ENCODE peak calls at places on chromosomes 16 and 17, in four cellular contexts. G, C, D and A are unnamed samples. For H3K4me1, the result is how much of the 10 kb centered on the place peaks cover.

GRCh38 chr17:83124871-83125514 is 45.6 kb downstream of the METRNL start:
- DNase-seq in G (no peak), C (no peak), D (no peak), A (peak)

GRCh38 chr16:12239953-12240485 is 263.5 kb downstream of the SNX29 start:
- DNase-seq in G (no peak), C (no peak), D (no peak), A (peak)

GRCh38 chr17:37273419-37274051 is 102.2 kb upstream of the C17orf78 start:
- DNase-seq in G (no peak), C (no peak), D (peak), A (no peak)

GRCh38 chr17:28684963-28685362 is 23.0 kb downstream of the SUPT6H start:
- DNase-seq in G (no peak), C (no peak), D (no peak), A (no peak)

GRCh38 chr16:4529085-4530060 is 9.2 kb downstream of the CDIP1 start:
- DNase-seq in G (no peak), C (peak), D (no peak), A (peak)

GRCh38 chr16:69413045-69413664 is 11.3 kb upstream of the CYB5B start:
- DNase-seq in G (no peak), C (no peak), D (no peak), A (no peak)

GRCh38 chr16:12590963-12591362 is 212.7 kb downstream of the CPPED1 start:
- DNase-seq in G (no peak), C (no peak), D (no peak), A (no peak)

GRCh38 chr17:62206550-62206949 is 141.5 kb upstream of the MED13 start:
- DNase-seq in G (no peak), C (no peak), D (no peak), A (no peak)

GRCh38 chr17:38578229-38578628 is 27.5 kb downstream of the SRCIN1 start:
- DNase-seq in G (no peak), C (no peak), D (no peak), A (no peak)

GRCh38 chr16:27321013-27321960 is 7.5 kb downstream of the IL4R start:
- DNase-seq in G (no peak), C (no peak), D (no peak), A (peak)

GRCh38 chr17:77281904-77282367 is 141.2 kb downstream of the SEC14L1 start:
- DNase-seq in G (no peak), C (peak), D (no peak), A (peak)

GRCh38 chr16:17364319-17365210 is 106.2 kb downstream of the XYLT1 start:
- DNase-seq in G (no peak), C (no peak), D (no peak), A (peak)

GRCh38 chr16:13070268-13070667 is 168.9 kb downstream of the SHISA9 start:
- DNase-seq in G (peak), C (no peak), D (no peak), A (no peak)

GRCh38 chr17:82804442-82805191 is 35.2 kb downstream of the ZNF750 start:
- DNase-seq in G (no peak), C (no peak), D (no peak), A (peak)

GRCh38 chr16:64276646-64277045 is 845.2 kb downstream of the CDH11 start:
- DNase-seq in G (no peak), C (no peak), D (no peak), A (no peak)

GRCh38 chr17:9268546-9268945 is 247.2 kb downstream of the NTN1 start:
- DNase-seq in G (no peak), C (no peak), D (no peak), A (no peak)

GRCh38 chr17:50593321-50593720 is 32.8 kb downstream of the CACNA1G start:
- DNase-seq in G (peak), C (no peak), D (no peak), A (no peak)

GRCh38 chr17:81726004-81726403 is 13.9 kb downstream of the SLC25A10 start:
- DNase-seq in G (no peak), C (no peak), D (no peak), A (no peak)

GRCh38 chr17:13544292-13544691 is 57.4 kb downstream of the HS3ST3A1 start:
- DNase-seq in G (no peak), C (no peak), D (no peak), A (peak)

GRCh38 chr17:31216053-31216751 is 80.8 kb downstream of the OMG start:
- DNase-seq in G (peak), C (peak), D (no peak), A (peak)

GRCh38 chr17:37299257-37299985 is 76.4 kb upstream of the C17orf78 start:
- DNase-seq in G (peak), C (no peak), D (no peak), A (peak)

GRCh38 chr16:56815721-56816120 is 49.3 kb upstream of the SLC12A3 start:
- DNase-seq in G (no peak), C (no peak), D (no peak), A (no peak)

GRCh38 chr16:55329791-55330190 is 5.8 kb downstream of the IRX6 start:
- DNase-seq in G (no peak), C (no peak), D (no peak), A (no peak)

GRCh38 chr16:27561216-27561615 is 11.3 kb downstream of the KATNIP start:
- DNase-seq in G (no peak), C (no peak), D (no peak), A (no peak)

GRCh38 chr17:65131946-65132345 is 5.2 kb upstream of the RGS9 start:
- DNase-seq in G (no peak), C (no peak), D (no peak), A (peak)

GRCh38 chr17:50260501-50260911 is 13.8 kb upstream of the TMEM92 start:
- DNase-seq in G (no peak), C (no peak), D (no peak), A (peak)

GRCh38 chr17:28925912-28926365 is 23.1 kb upstream of the DHRS13 start:
- DNase-seq in G (no peak), C (peak), D (no peak), A (peak)

GRCh38 chr17:82734987-82735866 is at the start of gene FN3K:
- DNase-seq in G (peak), C (no peak), D (peak), A (peak)

GRCh38 chr16:19771796-19772195 is 53.7 kb downstream of the IQCK start:
- DNase-seq in G (no peak), C (no peak), D (no peak), A (no peak)

GRCh38 chr16:4586297-4586696 is 28.4 kb downstream of the UBALD1 start:
- DNase-seq in G (no peak), C (no peak), D (no peak), A (peak)

GRCh38 chr17:31494259-31495048 is 103.0 kb downstream of the RAB11FIP4 start:
- DNase-seq in G (no peak), C (no peak), D (no peak), A (peak)

GRCh38 chr17:75504347-75505151 is 10.8 kb downstream of the CASKIN2 start:
- DNase-seq in G (no peak), C (peak), D (peak), A (peak)

GRCh38 chr17:9291912-9292562 is 270.7 kb downstream of the NTN1 start:
- DNase-seq in G (no peak), C (no peak), D (peak), A (peak)

GRCh38 chr17:68462381-68463210 is 5.3 kb upstream of the WIPI1 start:
- DNase-seq in G (peak), C (peak), D (peak), A (peak)

GRCh38 chr17:74454197-74455024 is 12.0 kb upstream of the CD300A start:
- DNase-seq in G (peak), C (no peak), D (no peak), A (peak)

GRCh38 chr16:17245727-17246576 is 224.8 kb downstream of the XYLT1 start:
- DNase-seq in G (no peak), C (no peak), D (no peak), A (no peak)

DNA sequence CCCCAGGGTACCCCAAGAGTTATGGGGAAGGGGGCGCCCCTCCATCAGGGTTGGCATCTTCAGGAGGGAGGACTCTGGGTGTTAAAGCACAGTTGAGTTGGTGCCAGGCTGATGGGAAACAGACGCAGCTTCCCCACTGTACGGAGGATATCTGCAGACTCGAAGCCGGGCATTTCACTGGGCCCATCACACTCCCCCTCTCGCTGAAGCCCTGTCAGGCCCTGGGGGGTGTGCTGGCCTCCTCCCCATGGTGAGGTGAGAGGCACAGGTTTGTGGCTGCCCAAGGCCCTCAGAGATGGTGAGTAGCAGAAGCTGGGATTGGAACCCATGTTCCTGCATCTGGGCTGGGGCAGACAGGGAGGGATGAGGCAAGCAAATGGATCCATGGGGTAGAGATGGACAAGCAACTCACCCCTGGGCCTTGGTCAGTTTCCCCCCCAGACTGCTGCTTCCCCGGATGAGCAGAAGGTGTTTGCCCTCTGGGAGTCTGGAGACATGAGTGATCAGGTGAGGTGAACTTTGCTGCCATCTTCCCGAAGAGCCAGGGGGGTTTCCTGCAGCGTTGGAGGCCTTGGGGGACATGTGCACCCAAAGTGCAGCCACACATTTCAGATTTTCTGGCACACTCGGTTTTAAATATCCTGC is 31.0 kb downstream of the POLR3E start:
- DNase-seq in G (no peak), C (no peak), D (no peak), A (peak)
- H3K4me1 ChIP-seq in G (under half), C (under half), D (under half), A (under half)

GRCh38 chr17:2277430-2278170 is 26.0 kb downstream of the SMG6 start:
- DNase-seq in G (no peak), C (no peak), D (no peak), A (no peak)

GRCh38 chr17:2279707-2280106 is 23.9 kb downstream of the SMG6 start:
- DNase-seq in G (no peak), C (no peak), D (no peak), A (no peak)

GRCh38 chr17:2274414-2274813 is 29.2 kb downstream of the SMG6 start:
- DNase-seq in G (no peak), C (no peak), D (no peak), A (no peak)

GRCh38 chr17:2271985-2272702 is 31.4 kb downstream of the SMG6 start:
- DNase-seq in G (no peak), C (no peak), D (no peak), A (no peak)

DNA sequence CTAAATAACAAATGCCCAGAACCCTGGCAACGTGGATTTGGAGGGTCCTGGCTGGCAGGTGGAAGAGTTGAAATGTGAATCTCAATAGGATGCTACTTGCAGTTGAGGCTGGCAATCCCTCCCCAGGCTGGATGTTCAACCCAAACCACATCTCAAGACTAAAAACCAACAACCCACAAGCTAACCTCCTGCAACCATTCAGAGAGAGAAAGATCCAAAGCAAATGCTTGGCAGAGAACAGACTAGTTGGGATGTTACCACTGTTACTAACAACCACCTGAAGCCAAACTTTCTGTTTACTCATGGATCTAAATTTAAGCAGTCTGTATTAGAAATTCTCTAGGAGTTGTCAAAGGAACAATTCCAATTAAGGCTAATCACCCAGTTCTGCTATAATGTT is 27.9 kb downstream of the SMG6 start:
- DNase-seq in G (no peak), C (no peak), D (no peak), A (no peak)
- H3K4me2 ChIP-seq in G (no peak), C (no peak), D (no peak), A (no peak)

GRCh38 chr17:47993031-47993546 is 22.2 kb downstream of the CDK5RAP3 start:
- DNase-seq in G (no peak), C (no peak), D (no peak), A (peak)
- H3K4me1 ChIP-seq in G (half or more), C (under half), D (under half), A (under half)

GRCh38 chr17:17548044-17548443 is 43.5 kb downstream of the PEMT start:
- DNase-seq in G (no peak), C (no peak), D (no peak), A (peak)
- H3K4me2 ChIP-seq in G (no peak), C (no peak), D (no peak), A (no peak)

DNA sequence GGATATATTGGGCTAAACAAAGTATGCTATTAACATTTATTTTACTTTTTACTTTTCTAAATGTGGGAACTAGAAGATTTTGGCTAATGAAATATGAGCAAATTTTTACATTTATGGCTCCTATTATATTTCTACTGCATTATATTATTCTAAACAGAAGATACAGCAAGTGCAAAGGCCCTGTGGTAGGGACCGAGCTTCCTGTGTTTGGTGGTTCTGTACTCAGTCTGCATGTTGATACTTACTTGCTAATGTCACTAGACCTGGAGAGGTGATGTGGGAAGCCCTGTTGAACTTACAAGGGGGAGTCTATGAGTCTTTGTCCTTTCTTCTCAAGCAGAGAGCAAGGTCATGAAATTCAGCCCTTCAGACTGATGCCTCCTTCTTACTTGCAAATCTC is 10.0 kb upstream of the IRX3 start:
- DNase-seq in G (no peak), C (no peak), D (no peak), A (no peak)
- H3K4me1 ChIP-seq in G (under half), C (under half), D (under half), A (under half)

GRCh38 chr16:78791011-78791410 is 691.6 kb downstream of the WWOX start:
- DNase-seq in G (no peak), C (no peak), D (no peak), A (no peak)

GRCh38 chr16:78791926-78792325 is 692.5 kb downstream of the WWOX start:
- DNase-seq in G (no peak), C (no peak), D (no peak), A (no peak)

GRCh38 chr16:78794581-78795300 is 695.3 kb downstream of the WWOX start:
- DNase-seq in G (no peak), C (no peak), D (no peak), A (no peak)

GRCh38 chr16:78789556-78789955 is 690.1 kb downstream of the WWOX start:
- DNase-seq in G (no peak), C (no peak), D (no peak), A (no peak)

DNA sequence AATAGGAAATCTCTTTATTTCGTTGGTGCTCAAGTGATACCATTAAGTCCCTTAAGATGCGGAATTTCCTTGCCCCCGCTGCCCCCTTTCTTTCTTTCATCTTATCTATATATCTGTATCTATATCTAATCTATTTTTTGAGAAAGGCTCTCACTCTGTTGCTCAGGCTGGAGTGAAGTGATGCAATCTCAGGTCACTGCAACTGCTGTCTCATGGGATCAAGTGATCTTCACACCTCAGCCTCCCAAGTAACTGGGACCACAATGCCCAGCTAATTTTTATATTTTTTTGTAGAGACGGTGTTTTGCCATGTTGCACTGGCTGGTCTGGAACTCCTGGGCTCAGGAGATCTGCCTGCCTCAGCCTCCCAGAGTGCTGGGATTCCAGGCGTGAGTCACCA is 693.5 kb downstream of the WWOX start:
- DNase-seq in G (no peak), C (no peak), D (no peak), A (no peak)
- H3K4me2 ChIP-seq in G (no peak), C (no peak), D (no peak), A (no peak)

GRCh38 chr16:84594725-84595038 is 23.2 kb downstream of the COTL1 start:
- DNase-seq in G (no peak), C (no peak), D (no peak), A (no peak)
- H3K4me1 ChIP-seq in G (under half), C (under half), D (under half), A (under half)

GRCh38 chr16:85640254-85640558 is 27.1 kb downstream of the GSE1 start:
- DNase-seq in G (no peak), C (no peak), D (no peak), A (no peak)
- H3K4me2 ChIP-seq in G (no peak), C (no peak), D (no peak), A (no peak)

GRCh38 chr17:78748730-78749317 is 33.2 kb downstream of the CYTH1 start:
- DNase-seq in G (no peak), C (peak), D (no peak), A (no peak)
- H3K4me1 ChIP-seq in G (under half), C (half or more), D (under half), A (under half)

GRCh38 chr17:59494757-59495368 is 70.5 kb upstream of the DHX40 start:
- DNase-seq in G (no peak), C (no peak), D (no peak), A (no peak)

GRCh38 chr17:59501690-59502089 is 63.7 kb upstream of the DHX40 start:
- DNase-seq in G (no peak), C (no peak), D (no peak), A (peak)

GRCh38 chr17:59502800-59503199 is 62.6 kb upstream of the DHX40 start:
- DNase-seq in G (no peak), C (no peak), D (no peak), A (no peak)

GRCh38 chr17:59496178-59496577 is 69.2 kb upstream of the DHX40 start:
- DNase-seq in G (no peak), C (no peak), D (no peak), A (no peak)

GRCh38 chr17:59498421-59499307 is 66.7 kb upstream of the DHX40 start:
- DNase-seq in G (no peak), C (no peak), D (no peak), A (no peak)
- H3K4me2 ChIP-seq in G (no peak), C (no peak), D (no peak), A (no peak)